ENCODE peak calls at places on chromosomes 1 and 21, in six cellular contexts. U is activated CD8-positive, alpha-beta T cell treated with anti-CD3 and anti-CD28 coated beads for 36 hours; V is BJ; J is WTC11; H is ovary; R is left ventricle myocardium inferior. M is an unnamed sample.

GRCh38 chr21:30216041-30216723 is at the start of gene CLDN8:
- DNase-seq in U (no peak), V (no peak), J (no peak), H (no peak), R (no peak), M (no peak)

GRCh38 chr1:213274140-213274539 is 223.1 kb downstream of the RPS6KC1 start:
- DNase-seq in U (no peak), V (no peak), J (no peak), H (no peak), R (no peak), M (no peak)

GRCh38 chr1:156086256-156086662 is 4.0 kb upstream of the MEX3A start:
- DNase-seq in U (no peak), V (no peak), J (no peak), H (no peak), R (peak; percentile 50), M (peak; percentile 86)

GRCh38 chr1:20792177-20792576 is 5.1 kb upstream of the HP1BP3 start:
- DNase-seq in U (no peak), V (peak; percentile 56), J (no peak), H (peak; percentile 38), R (no peak), M (peak; percentile 74)

GRCh38 chr21:33109574-33110339 is 39.8 kb downstream of the OLIG1 start:
- DNase-seq in U (peak; percentile 29), V (no peak), J (peak; percentile 62), H (no peak), R (no peak), M (no peak)

GRCh38 chr1:59413327-59413720 is 116.4 kb downstream of the FGGY start:
- DNase-seq in U (no peak), V (no peak), J (no peak), H (no peak), R (no peak), M (no peak)

GRCh38 chr1:159598196-159598595 is 10.6 kb downstream of the APCS start:
- DNase-seq in U (no peak), V (peak; percentile 83), J (no peak), H (no peak), R (no peak), M (no peak)

GRCh38 chr1:196381544-196381943 is 226.7 kb downstream of the KCNT2 start:
- DNase-seq in U (no peak), V (no peak), J (no peak), H (no peak), R (no peak), M (no peak)

GRCh38 chr1:234658143-234658542 is 48.2 kb upstream of the IRF2BP2 start:
- DNase-seq in U (no peak), V (no peak), J (no peak), H (no peak), R (no peak), M (no peak)

GRCh38 chr1:65820983-65821382 is 28.3 kb downstream of the PDE4B start:
- DNase-seq in U (no peak), V (peak; percentile 93), J (no peak), H (no peak), R (no peak), M (no peak)

GRCh38 chr1:42340093-42340492 is 5.1 kb upstream of the FOXJ3 start:
- DNase-seq in U (no peak), V (no peak), J (no peak), H (no peak), R (no peak), M (no peak)

GRCh38 chr1:93775224-93775623 is 93.6 kb upstream of the BCAR3 start:
- DNase-seq in U (no peak), V (no peak), J (no peak), H (no peak), R (no peak), M (no peak)

GRCh38 chr1:161731241-161731640 is 9.9 kb downstream of the FCRLB start:
- DNase-seq in U (no peak), V (no peak), J (no peak), H (no peak), R (no peak), M (no peak)

GRCh38 chr1:46555081-46555432 is 3.6 kb upstream of the KNCN start:
- DNase-seq in U (no peak), V (no peak), J (no peak), H (no peak), R (no peak), M (no peak)

GRCh38 chr1:46552357-46553237 is 1.1 kb upstream of the KNCN start:
- DNase-seq in U (no peak), V (no peak), J (no peak), H (no peak), R (no peak), M (no peak)

GRCh38 chr1:46551597-46552095 is at the start of gene KNCN:
- DNase-seq in U (no peak), V (no peak), J (no peak), H (no peak), R (no peak), M (no peak)

GRCh38 chr1:46554236-46555080 is 3.0 kb upstream of the KNCN start:
- DNase-seq in U (no peak), V (no peak), J (peak; percentile 27), H (no peak), R (no peak), M (no peak)

DNA sequence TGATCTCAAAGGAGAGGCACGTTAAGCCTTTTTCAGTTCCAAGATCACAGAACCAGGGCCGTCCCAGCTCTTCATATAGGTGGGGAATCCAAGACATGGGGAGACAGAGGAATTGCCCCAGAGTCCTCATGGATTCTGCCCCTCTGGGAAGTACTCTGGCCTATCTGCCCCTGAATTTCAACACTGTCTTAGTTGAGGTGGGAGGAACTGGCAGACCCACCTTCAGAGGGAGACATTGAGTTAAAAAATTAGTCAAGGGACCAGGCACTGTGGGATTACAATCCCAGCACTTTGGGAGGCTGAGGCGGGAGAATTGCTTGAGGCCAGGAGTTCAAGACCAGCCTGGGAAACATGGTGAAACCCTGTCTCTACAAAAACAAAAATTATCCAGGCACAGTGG is 2.1 kb upstream of the KNCN start:
- DNase-seq in U (no peak), V (no peak), J (no peak), H (no peak), R (no peak), M (no peak)
- TF ChIP-seq CTCF in U (no peak), V (no peak), J (no peak), H (no peak), R (no peak), M (no peak)

GRCh38 chr21:25857308-25858099 is 122.7 kb downstream of the GABPA start:
- DNase-seq in U (no peak), V (no peak), J (no peak), H (no peak), R (no peak), M (peak; percentile 67)
- TF ChIP-seq CTCF in U (no peak), V (no peak), J (no peak), H (no peak), R (no peak), M (no peak)

GRCh38 chr1:97243973-97244560 is 522.5 kb downstream of the PTBP2 start:
- DNase-seq in U (no peak), V (no peak), J (no peak), H (no peak), R (no peak), M (no peak)
- TF ChIP-seq CTCF in U (peak; percentile 43), V (peak; percentile 50), J (peak; percentile 47), H (no peak), R (peak; percentile 64), M (peak; percentile 48)

GRCh38 chr21:42107177-42107880 is 36.2 kb downstream of the UMODL1 start:
- DNase-seq in U (no peak), V (no peak), J (no peak), H (no peak), R (no peak), M (no peak)

GRCh38 chr21:42108941-42109340 is 37.8 kb downstream of the UMODL1 start:
- DNase-seq in U (no peak), V (no peak), J (no peak), H (no peak), R (no peak), M (no peak)

GRCh38 chr21:42109473-42109872 is 38.4 kb downstream of the UMODL1 start:
- DNase-seq in U (no peak), V (no peak), J (no peak), H (no peak), R (no peak), M (no peak)

GRCh38 chr21:42108554-42108885 is 37.4 kb downstream of the UMODL1 start:
- DNase-seq in U (no peak), V (no peak), J (no peak), H (no peak), R (no peak), M (no peak)

GRCh38 chr21:42107881-42108553 is 36.9 kb downstream of the UMODL1 start:
- DNase-seq in U (peak; percentile 75), V (no peak), J (peak; percentile 63), H (no peak), R (peak; percentile 56), M (peak; percentile 67)
- TF ChIP-seq CTCF in U (peak; percentile 90), V (peak; percentile 93), J (no peak), H (no peak), R (peak; percentile 86), M (peak; percentile 81)

DNA sequence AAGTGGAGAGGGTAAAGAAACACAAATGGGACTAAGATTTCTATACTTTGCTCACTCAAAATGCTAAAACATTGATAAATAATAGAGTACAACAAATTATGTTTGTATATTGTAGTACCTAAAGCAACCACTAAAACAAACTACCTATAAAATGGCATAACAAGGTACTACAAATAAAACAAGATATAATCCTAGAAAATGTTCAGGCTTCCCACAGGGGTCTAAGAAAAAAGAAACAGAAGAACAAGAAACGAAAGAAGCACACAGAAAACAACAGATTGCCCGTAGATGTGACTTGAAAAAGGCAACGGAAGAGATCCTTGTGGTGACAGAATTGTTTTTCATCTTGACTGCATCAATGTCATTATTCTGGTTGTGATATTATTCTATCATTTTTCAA is 63.3 kb upstream of the ADGRL4 start:
- DNase-seq in U (no peak), V (no peak), J (no peak), H (no peak), R (no peak), M (no peak)
- TF ChIP-seq CTCF in U (peak; percentile 25), V (no peak), J (no peak), H (no peak), R (peak; percentile 26), M (no peak)